ENCODE peak calls at places on chromosomes 6 and 20, in six cellular contexts. K is PC-9, X is ascending aorta, U is mammary epithelial cell, V is upper lobe of right lung, L is ovary. D is an unnamed sample.
A peak's percentile ranks its signal among the peaks of the same experiment; 100 is the strongest.

GRCh38 chr6:112030965-112031660 is 22.8 kb upstream of the CCN6 start:
- DNase-seq in X (no peak), K (no peak), L (no peak), V (no peak), U (no peak), D (no peak)

GRCh38 chr6:11865926-11866325 is 87.3 kb upstream of the ADTRP start:
- DNase-seq in X (no peak), V (no peak), K (no peak), U (no peak), L (no peak), D (no peak)

GRCh38 chr6:80161438-80161837 is 55.0 kb downstream of the BCKDHB start:
- DNase-seq in V (no peak), X (no peak), U (no peak), K (no peak), L (no peak), D (no peak)

GRCh38 chr20:39752235-39752876 is 790.2 kb downstream of the DHX35 start:
- DNase-seq in L (no peak), V (no peak), K (no peak), X (no peak), U (no peak), D (no peak)

GRCh38 chr20:50245561-50246366 is 55.1 kb downstream of the CEBPB start:
- DNase-seq in V (no peak), K (no peak), X (no peak), L (no peak), U (peak; percentile 58), D (peak; percentile 83)

GRCh38 chr20:36541227-36542018 is at the start of gene MYL9:
- DNase-seq in V (peak; percentile 95), K (peak; percentile 68), X (peak; percentile 97), U (no peak), L (peak; percentile 96), D (peak; percentile 99)

GRCh38 chr20:49595811-49596545 is 28.0 kb upstream of the PTGIS start:
- DNase-seq in L (no peak), K (peak; percentile 44), V (no peak), X (no peak), U (no peak), D (no peak)

GRCh38 chr6:21748343-21749063 is 155.0 kb downstream of the SOX4 start:
- DNase-seq in K (no peak), U (peak; percentile 48), V (no peak), L (no peak), X (no peak), D (no peak)

GRCh38 chr6:150516199-150516598 is 83.5 kb upstream of the PLEKHG1 start:
- DNase-seq in V (no peak), U (no peak), X (no peak), K (no peak), L (no peak), D (no peak)

GRCh38 chr6:170107606-170108222 is 183.2 kb downstream of the DLL1 start:
- DNase-seq in K (no peak), L (peak; percentile 1), X (peak; percentile 38), V (no peak), U (no peak), D (no peak)

GRCh38 chr6:41428995-41429417 is 93.6 kb downstream of the NCR2 start:
- DNase-seq in X (peak; percentile 73), U (peak; percentile 41), V (no peak), L (no peak), K (no peak), D (no peak)

GRCh38 chr6:24927234-24927955 is 8.4 kb downstream of the RIPOR2 start:
- DNase-seq in X (no peak), K (no peak), U (no peak), V (no peak), L (no peak), D (no peak)

GRCh38 chr20:59062057-59062456 is 19.5 kb upstream of the PRELID3B start:
- DNase-seq in V (no peak), X (no peak), U (no peak), K (no peak), L (no peak), D (no peak)

GRCh38 chr6:26537846-26538571 is at the start of gene HMGN4:
- DNase-seq in X (peak; percentile 90), L (peak; percentile 86), K (peak; percentile 84), U (peak; percentile 92), V (peak; percentile 92), D (peak; percentile 85)

GRCh38 chr20:57411406-57412283 is 20.4 kb downstream of the RBM38 start:
- DNase-seq in X (no peak), L (no peak), V (no peak), K (no peak), U (no peak), D (no peak)

GRCh38 chr6:48826884-48827701 is 636.0 kb downstream of the MMUT start:
- DNase-seq in X (peak; percentile 84), U (peak; percentile 100), K (peak; percentile 89), L (no peak), V (no peak), D (peak; percentile 95)

GRCh38 chr6:56775498-56776166 is 132.9 kb upstream of the DST start:
- DNase-seq in K (no peak), X (no peak), L (no peak), V (no peak), U (no peak), D (no peak)

GRCh38 chr20:51354191-51354768 is 188.2 kb downstream of the NFATC2 start:
- DNase-seq in L (no peak), K (no peak), V (peak; percentile 17), U (no peak), X (peak; percentile 70), D (peak; percentile 61)

GRCh38 chr20:25073544-25073943 is 8.4 kb downstream of the VSX1 start:
- DNase-seq in X (peak; percentile 31), V (no peak), K (no peak), L (no peak), U (no peak), D (no peak)

GRCh38 chr6:147615659-147616456 is 107.4 kb downstream of the SAMD5 start:
- DNase-seq in X (no peak), U (no peak), L (no peak), K (no peak), V (no peak), D (no peak)

GRCh38 chr20:47202765-47203667 is 153.5 kb downstream of the ZMYND8 start:
- DNase-seq in K (no peak), L (no peak), V (no peak), U (no peak), X (no peak), D (no peak)

GRCh38 chr20:40245829-40246228 is 443.2 kb downstream of the MAFB start:
- DNase-seq in U (no peak), L (no peak), V (no peak), K (no peak), X (no peak), D (no peak)

GRCh38 chr6:157074969-157075368 is 248.3 kb downstream of the TMEM242 start:
- DNase-seq in U (no peak), L (no peak), K (no peak), X (no peak), V (no peak), D (no peak)

GRCh38 chr6:21533678-21534077 is 59.9 kb upstream of the SOX4 start:
- DNase-seq in X (no peak), L (no peak), K (no peak), U (no peak), V (no peak), D (no peak)

GRCh38 chr20:32210206-32210605 is 2.5 kb downstream of the POFUT1 start:
- DNase-seq in K (no peak), U (no peak), V (no peak), X (no peak), L (no peak), D (no peak)
- H3K36me3 ChIP-seq in K (peaks cover 11% of the 10 kb centered on the region), U (peaks cover 9% of the 10 kb centered on the region), V (peaks cover 31% of the 10 kb centered on the region), X (peaks cover 21% of the 10 kb centered on the region), L (no peaks in the 10 kb centered on the region), D (peaks cover 66% of the 10 kb centered on the region)

DNA sequence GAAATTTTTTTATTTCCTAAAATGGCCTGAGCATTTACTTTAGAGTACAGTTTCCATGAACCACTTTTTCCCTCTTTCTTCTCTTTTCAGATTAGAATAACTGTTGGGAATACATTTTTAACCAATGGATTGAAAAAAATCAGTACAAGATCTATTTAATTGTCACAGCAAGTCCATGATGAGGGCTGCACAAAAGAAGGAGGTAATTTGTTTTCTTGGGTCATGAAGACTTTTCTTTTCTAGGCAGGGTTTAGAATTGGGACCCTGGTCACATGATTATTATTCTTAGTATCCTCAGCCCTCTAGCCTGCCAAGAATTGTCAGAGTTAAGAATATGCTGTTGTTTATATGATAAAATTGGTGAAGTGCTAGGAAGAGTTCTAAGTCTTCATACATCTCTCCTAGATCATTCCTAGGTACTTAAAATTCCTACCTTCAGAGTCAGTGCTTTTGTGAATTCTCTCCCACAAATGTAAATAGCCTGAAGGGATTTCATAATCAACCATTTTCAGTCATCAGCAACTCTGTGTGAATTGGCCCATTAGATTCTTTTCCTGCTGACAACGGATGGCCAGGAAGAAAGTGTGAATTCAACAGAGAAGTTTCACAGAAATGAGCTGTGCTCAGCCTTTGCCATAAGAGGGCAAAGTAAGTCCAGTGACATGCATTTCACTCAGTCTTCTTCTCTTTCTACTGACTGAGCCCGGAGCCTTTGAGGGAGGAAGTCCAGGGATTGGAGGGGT is 32.4 kb upstream of the TPBG start:
- DNase-seq in X (no peak), U (peak; percentile 92), V (no peak), K (peak; percentile 30), L (no peak), D (no peak)
- H3K27ac ChIP-seq in X (no peak overlapping the region), U (peak overlapping the region; percentile 2), V (no peak overlapping the region), K (peak overlapping the region; percentile 24), L (no peak overlapping the region), D (peak overlapping the region; percentile 55)

DNA sequence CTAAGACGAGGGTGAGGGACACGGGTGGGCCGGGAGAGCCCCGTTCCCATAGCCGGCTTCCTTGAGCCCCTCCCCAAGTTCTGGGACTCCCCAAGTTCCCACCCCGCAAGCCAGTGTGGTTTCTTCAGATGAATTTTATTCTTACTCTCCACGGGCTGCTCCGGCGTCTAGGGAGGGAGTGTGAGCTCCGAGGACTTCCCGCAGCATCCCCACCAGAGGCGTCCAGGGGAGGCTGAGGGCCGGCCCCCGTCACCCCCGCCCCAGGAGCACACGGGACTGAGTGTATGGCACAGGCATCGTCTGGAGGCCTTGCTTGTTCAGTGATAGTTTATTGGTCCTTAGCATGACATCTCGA is 10.0 kb upstream of the SLC4A11 start:
- DNase-seq in U (no peak), L (no peak), V (no peak), K (no peak), X (no peak), D (no peak)
- H3K4me3 ChIP-seq in U (no peak overlapping the region), L (no peak overlapping the region), V (no peak overlapping the region), K (no peak overlapping the region), X (no peak overlapping the region), D (no peak overlapping the region)

GRCh38 chr6:107917468-107918375 is 40.3 kb downstream of the SEC63 start:
- DNase-seq in L (no peak), U (no peak), K (no peak), X (no peak), V (no peak), D (no peak)
- H3K36me3 ChIP-seq in L (no peaks in the 10 kb centered on the region), U (peaks cover 27% of the 10 kb centered on the region), K (peaks cover 50% of the 10 kb centered on the region), X (peaks cover 72% of the 10 kb centered on the region), V (peaks cover 53% of the 10 kb centered on the region), D (peaks cover 94% of the 10 kb centered on the region)

GRCh38 chr6:105372862-105373182 is 30.1 kb downstream of the PREP start:
- DNase-seq in U (peak; percentile 100), X (no peak), L (no peak), K (no peak), V (no peak), D (peak; percentile 96)
- H3K27ac ChIP-seq in U (peak overlapping the region; percentile 97), X (no peak overlapping the region), L (no peak overlapping the region), K (peak overlapping the region; percentile 86), V (no peak overlapping the region), D (peak overlapping the region; percentile 100)

D was measured in RWPE2.